ENCODE peak calls at places on chromosomes 5 and 9, in four cellular contexts. C is adrenal gland, E is heart left ventricle, S is ovary. X is an unnamed sample. For H3K4me1, the result is how much of the 10 kb centered on the place peaks cover.

GRCh38 chr5:57176350-57176857 is 2.5 kb downstream of the GPBP1 start:
- DNase-seq in E (no peak), S (no peak), C (no peak), X (no peak)

GRCh38 chr9:129570450-129571297 is 50.2 kb downstream of the C9orf50 start:
- DNase-seq in S (peak), C (peak), E (peak), X (peak)

GRCh38 chr9:114621561-114621960 is 10.5 kb downstream of the TMEM268 start:
- DNase-seq in S (no peak), E (no peak), C (no peak), X (no peak)

GRCh38 chr9:135413461-135413860 is 66.1 kb upstream of the PPP1R26 start:
- DNase-seq in S (no peak), C (no peak), E (no peak), X (no peak)

GRCh38 chr5:175015028-175015427 is 290.6 kb downstream of the MSX2 start:
- DNase-seq in S (no peak), E (no peak), C (no peak), X (no peak)

GRCh38 chr9:13444272-13444608 is 164.7 kb upstream of the MPDZ start:
- DNase-seq in E (no peak), C (no peak), S (no peak), X (no peak)

GRCh38 chr9:134186471-134187109 is 22.2 kb upstream of the RNU6ATAC start:
- DNase-seq in S (peak), E (peak), C (no peak), X (no peak)

GRCh38 chr5:170132642-170133448 is 27.1 kb downstream of the FOXI1 start:
- DNase-seq in E (no peak), S (no peak), C (no peak), X (peak)

GRCh38 chr9:12702160-12702758 is 9.1 kb downstream of the TYRP1 start:
- DNase-seq in E (peak), S (no peak), C (peak), X (peak)

GRCh38 chr5:157714036-157714435 is 17.2 kb upstream of the THG1L start:
- DNase-seq in S (no peak), E (no peak), C (no peak), X (no peak)

GRCh38 chr5:132821791-132822190 is 8.7 kb downstream of the SHROOM1 start:
- DNase-seq in S (no peak), E (no peak), C (no peak), X (no peak)

GRCh38 chr5:151733727-151734408 is 24.6 kb downstream of the ATOX1 start:
- DNase-seq in E (no peak), S (no peak), C (peak), X (no peak)

GRCh38 chr9:135248111-135248510 is 160.6 kb downstream of the OLFM1 start:
- DNase-seq in E (no peak), C (no peak), S (no peak), X (no peak)

GRCh38 chr5:31366941-31367340 is 165.0 kb downstream of the DROSHA start:
- DNase-seq in E (no peak), C (no peak), S (no peak), X (peak)

GRCh38 chr5:137838976-137839375 is 28.7 kb upstream of the MYOT start:
- DNase-seq in E (no peak), C (no peak), S (no peak), X (peak)

GRCh38 chr5:137834498-137834897 is 33.2 kb upstream of the MYOT start:
- DNase-seq in S (no peak), C (no peak), E (no peak), X (no peak)

GRCh38 chr5:137837741-137838389 is 29.8 kb upstream of the MYOT start:
- DNase-seq in S (no peak), C (no peak), E (no peak), X (peak)

GRCh38 chr5:137836301-137836700 is 31.4 kb upstream of the MYOT start:
- DNase-seq in E (no peak), S (no peak), C (no peak), X (no peak)

GRCh38 chr5:137836997-137837396 is 30.7 kb upstream of the MYOT start:
- DNase-seq in C (peak), S (no peak), E (no peak), X (peak)
- H3K4me1 ChIP-seq in C (under half), S (under half), E (under half), X (under half)

DNA sequence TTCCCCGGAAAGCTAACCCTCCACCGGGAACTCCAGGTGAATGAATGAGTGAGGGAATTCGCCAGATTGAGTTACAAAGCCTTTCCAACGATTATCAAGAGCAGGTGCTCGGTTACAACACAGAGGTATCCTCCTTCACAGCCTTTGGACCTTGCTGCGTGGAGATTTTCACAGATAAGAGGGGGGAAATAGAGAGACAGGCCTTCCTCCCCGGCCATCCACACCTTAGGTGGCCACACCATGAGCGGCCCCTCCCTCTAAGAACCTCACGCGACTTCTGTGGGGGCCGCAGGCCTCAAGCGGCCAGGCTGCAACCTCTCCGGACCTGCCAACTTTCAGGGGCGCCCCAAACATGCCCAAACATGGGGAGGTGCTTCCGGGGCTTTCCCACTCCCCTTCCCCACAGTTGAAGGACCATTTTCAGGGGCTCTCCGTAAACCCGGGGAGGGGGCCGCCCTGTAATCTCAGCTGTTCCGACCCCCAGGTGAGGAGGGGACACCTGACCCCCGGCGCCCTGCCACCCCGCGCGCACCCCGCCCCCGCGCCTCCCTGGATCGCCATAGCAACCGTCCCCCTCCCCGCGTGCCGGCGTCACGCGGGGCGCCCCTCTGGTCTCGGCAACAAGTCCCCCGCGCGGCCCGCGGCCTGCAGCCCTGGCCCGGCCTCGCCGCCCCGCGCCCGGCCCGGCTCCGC is 603 bp downstream of the DENND1A start:
- DNase-seq in S (peak), E (peak), C (peak), X (no peak)
- H3K4me1 ChIP-seq in S (under half), E (under half), C (under half), X (under half)

DNA sequence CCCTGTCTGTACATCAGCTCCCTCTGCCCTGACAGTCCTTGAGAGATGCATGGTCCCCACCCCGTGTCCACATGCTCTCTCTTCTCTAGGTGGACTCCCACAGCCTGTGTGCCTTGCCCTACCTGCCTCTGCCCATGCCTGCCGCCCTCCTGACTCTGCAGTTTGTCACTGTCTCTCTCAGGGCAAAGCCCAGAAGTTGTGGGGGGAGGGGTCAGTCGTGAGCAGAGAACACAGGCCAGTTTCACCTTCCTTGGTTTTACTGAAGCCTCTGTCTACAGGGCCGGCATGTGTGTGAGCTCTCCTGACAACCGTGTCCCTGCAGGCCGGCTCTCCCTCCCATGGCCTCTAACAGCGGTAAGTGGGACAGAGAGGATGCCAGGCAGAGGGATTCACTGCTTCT is 43.5 kb upstream of the SLC25A51 start:
- DNase-seq in C (no peak), E (no peak), S (no peak), X (peak)
- H3K4me1 ChIP-seq in C (under half), E (under half), S (under half), X (under half)

GRCh38 chr5:139663752-139664151 is 15.6 kb downstream of the CXXC5 start:
- DNase-seq in S (no peak), E (peak), C (no peak), X (no peak)

GRCh38 chr5:139663207-139663606 is 15.1 kb downstream of the CXXC5 start:
- DNase-seq in S (no peak), C (no peak), E (no peak), X (no peak)

GRCh38 chr5:139664727-139665351 is 16.7 kb downstream of the CXXC5 start:
- DNase-seq in E (peak), C (peak), S (no peak), X (no peak)

GRCh38 chr5:139665626-139666025 is 17.5 kb downstream of the CXXC5 start:
- DNase-seq in E (no peak), C (no peak), S (no peak), X (no peak)

GRCh38 chr5:139664273-139664693 is 16.1 kb downstream of the CXXC5 start:
- DNase-seq in C (peak), E (peak), S (no peak), X (no peak)
- H3K4me1 ChIP-seq in C (half or more), E (half or more), S (under half), X (under half)

GRCh38 chr9:93096811-93097382 is 880 bp downstream of the CARD19 start:
- DNase-seq in C (no peak), E (peak), S (no peak), X (no peak)

GRCh38 chr9:93094294-93095204 is 1.5 kb upstream of the CARD19 start:
- DNase-seq in C (peak), S (peak), E (peak), X (no peak)

GRCh38 chr9:93093449-93094293 is 2.3 kb upstream of the CARD19 start:
- DNase-seq in S (peak), E (no peak), C (peak), X (no peak)

GRCh38 chr9:93096131-93096802 is at the start of gene CARD19:
- DNase-seq in E (peak), S (peak), C (peak), X (no peak)

DNA sequence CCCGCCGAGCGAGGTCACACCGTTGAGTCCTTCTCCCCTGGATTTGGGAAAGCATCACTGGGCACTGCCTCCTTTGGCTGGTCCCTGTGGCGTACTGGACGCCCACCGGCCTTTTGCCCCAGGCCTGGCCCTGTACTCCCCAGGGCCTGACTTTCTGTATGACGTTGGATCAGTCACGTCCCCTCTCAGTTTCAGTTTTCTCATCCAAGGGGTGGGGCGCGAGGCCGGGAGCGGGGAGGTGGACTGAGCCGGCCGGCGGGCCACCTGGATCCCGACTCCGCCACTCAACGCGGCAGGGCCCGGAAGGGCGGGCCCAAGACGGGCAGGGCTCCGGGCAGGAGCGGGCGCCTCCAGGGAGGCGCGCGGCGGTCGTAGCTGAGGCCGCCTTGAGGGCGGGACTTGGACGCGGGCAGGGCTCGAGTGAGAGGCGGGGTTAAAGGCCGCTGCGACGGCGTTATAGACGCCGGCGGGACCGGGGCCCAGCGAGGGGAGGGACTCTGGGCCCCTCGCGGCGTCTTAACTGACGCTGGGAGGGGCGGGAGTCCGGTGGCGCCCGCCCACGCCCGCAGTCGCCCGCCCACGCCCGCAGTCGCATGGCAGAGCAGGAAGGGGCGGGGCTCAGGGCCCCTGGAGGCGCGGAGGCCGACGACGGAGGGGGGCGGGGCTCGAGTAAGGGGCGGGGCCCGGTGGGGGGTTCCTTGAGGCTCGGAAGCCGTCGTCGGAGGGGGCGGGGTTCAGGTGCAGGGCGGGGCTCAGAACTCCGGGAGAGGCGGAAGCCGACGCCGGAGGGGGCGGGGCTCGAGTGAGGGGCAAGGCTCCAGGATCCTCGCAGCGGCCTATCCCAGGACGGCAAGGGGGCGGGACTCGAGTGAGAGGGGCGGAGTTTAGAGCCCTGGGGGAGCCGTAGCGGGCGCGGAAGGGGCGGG is 549 bp upstream of the CARD19 start:
- DNase-seq in C (peak), S (peak), E (peak), X (peak)
- H3K4me1 ChIP-seq in C (under half), S (under half), E (half or more), X (under half)

DNA sequence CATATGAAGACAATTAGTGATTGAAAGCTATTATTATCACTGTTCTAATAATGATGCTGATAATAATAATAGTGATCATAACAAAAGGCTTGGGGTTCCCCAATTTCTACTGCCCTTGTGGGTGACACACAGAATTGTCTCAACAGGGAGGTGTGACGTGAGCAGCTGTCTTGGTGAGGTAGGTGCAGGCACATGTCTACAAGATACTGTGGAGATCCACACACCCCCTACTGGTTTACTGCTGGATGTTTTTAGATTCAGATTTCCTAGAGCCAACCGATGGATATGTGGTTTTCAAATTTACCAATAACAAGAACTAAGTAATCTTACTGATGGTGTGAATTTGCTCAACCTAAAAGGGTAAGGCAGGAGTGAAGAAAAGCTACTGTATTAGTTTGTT is 139.0 kb downstream of the TARS1 start:
- DNase-seq in E (no peak), S (no peak), C (no peak), X (no peak)
- H3K4me1 ChIP-seq in E (under half), S (under half), C (under half), X (under half)

X was measured in cardiac muscle cell.